ENCODE peak calls at places on chromosome 9, in ten cellular contexts. N is CD8-positive, alpha-beta T cell; J is OCI-LY7; G is fibroblast of the aortic adventitia; X is left ventricle myocardium inferior; W is AG10803; M is Panc1; V is breast epithelium; H is osteocyte; L is H9. I is an unnamed sample.

GRCh38 chr9:72856985-72857631 is 95.7 kb downstream of the ALDH1A1 start:
- DNase-seq in W (peak), L (no peak), J (peak), N (no peak), H (no peak), G (peak), M (no peak), X (no peak), V (no peak), I (peak)

GRCh38 chr9:132590318-132591182 is 8.1 kb downstream of the BARHL1 start:
- DNase-seq in G (no peak), V (no peak), H (no peak), M (no peak), W (no peak), X (no peak), N (no peak), L (no peak), J (no peak), I (peak)

GRCh38 chr9:73426226-73426625 is 274.6 kb downstream of the ANXA1 start:
- DNase-seq in J (no peak), V (no peak), G (no peak), X (no peak), L (no peak), H (no peak), W (no peak), N (no peak), M (no peak), I (no peak)

GRCh38 chr9:78620764-78621163 is 323.8 kb downstream of the PSAT1 start:
- DNase-seq in H (no peak), M (no peak), G (peak), V (no peak), X (no peak), N (no peak), W (peak), J (no peak), L (no peak), I (no peak)

GRCh38 chr9:99130069-99130468 is 25.2 kb downstream of the TGFBR1 start:
- DNase-seq in G (no peak), X (no peak), H (no peak), L (no peak), M (no peak), V (no peak), W (no peak), N (no peak), J (peak), I (peak)

GRCh38 chr9:124770359-124771020 is 621 bp downstream of the NR6A1 start:
- DNase-seq in M (no peak), J (peak), L (no peak), V (no peak), W (no peak), H (peak), X (no peak), N (no peak), G (no peak), I (peak)

GRCh38 chr9:109097156-109097555 is 22.6 kb downstream of the TMEM245 start:
- DNase-seq in V (no peak), W (no peak), L (no peak), M (no peak), J (no peak), H (no peak), G (no peak), N (no peak), X (no peak), I (no peak)

GRCh38 chr9:129677456-129677855 is 12.0 kb downstream of the PRRX2 start:
- DNase-seq in J (no peak), H (peak), N (no peak), M (no peak), L (no peak), G (no peak), W (peak), V (no peak), X (no peak), I (no peak)

GRCh38 chr9:111896942-111897830 is 572 bp downstream of the UGCG start:
- DNase-seq in H (peak), W (peak), M (no peak), X (peak), L (peak), N (no peak), G (peak), J (no peak), V (peak), I (peak)

GRCh38 chr9:130662927-130663257 is 1.5 kb upstream of the PRDM12 start:
- DNase-seq in G (no peak), V (no peak), L (peak), X (no peak), M (no peak), W (no peak), J (no peak), N (no peak), H (no peak), I (no peak)

GRCh38 chr9:107333363-107333762 is 50.3 kb downstream of the RAD23B start:
- DNase-seq in L (no peak), G (no peak), V (no peak), J (no peak), N (no peak), H (no peak), X (no peak), W (no peak), M (no peak), I (no peak)

GRCh38 chr9:69107801-69108200 is 66.3 kb upstream of the TJP2 start:
- DNase-seq in W (no peak), M (no peak), J (no peak), V (no peak), X (no peak), L (no peak), N (no peak), H (no peak), G (peak), I (no peak)

GRCh38 chr9:133533878-133534277 is 626 bp upstream of the ADAMTSL2 start:
- DNase-seq in W (peak), H (no peak), V (no peak), M (no peak), J (no peak), G (peak), L (no peak), N (no peak), X (no peak), I (no peak)

GRCh38 chr9:37760416-37761165 is 7.0 kb downstream of the TRMT10B start:
- DNase-seq in J (no peak), X (no peak), L (no peak), V (no peak), M (no peak), N (no peak), W (peak), G (peak), H (no peak), I (no peak)

GRCh38 chr9:81534138-81534865 is 155.0 kb downstream of the TLE1 start:
- DNase-seq in X (no peak), M (no peak), N (no peak), L (no peak), J (no peak), H (no peak), G (no peak), W (no peak), V (no peak), I (no peak)

GRCh38 chr9:105338308-105338707 is 93.9 kb downstream of the SLC44A1 start:
- DNase-seq in X (no peak), G (no peak), J (no peak), V (no peak), M (no peak), W (no peak), L (no peak), H (no peak), N (no peak), I (no peak)

GRCh38 chr9:89234636-89235035 is 56.0 kb upstream of the SHC3 start:
- DNase-seq in W (no peak), G (peak), X (no peak), L (peak), J (no peak), V (no peak), H (no peak), M (no peak), N (no peak), I (peak)

GRCh38 chr9:137237759-137238726 is 3.0 kb upstream of the TUBB4B start:
- DNase-seq in X (no peak), N (no peak), G (no peak), H (no peak), L (no peak), W (no peak), J (no peak), V (peak), M (no peak), I (no peak)

GRCh38 chr9:137970686-137971476 is 93.3 kb downstream of the CACNA1B start:
- DNase-seq in L (no peak), N (peak), M (no peak), X (no peak), H (peak), W (no peak), G (no peak), J (no peak), V (peak), I (no peak)

GRCh38 chr9:15277400-15278137 is 29.4 kb downstream of the TTC39B start:
- DNase-seq in V (no peak), J (peak), X (no peak), H (no peak), M (no peak), G (peak), L (no peak), W (peak), N (no peak), I (peak)

GRCh38 chr9:81499021-81499454 is 190.3 kb downstream of the TLE1 start:
- DNase-seq in N (no peak), M (no peak), J (no peak), L (no peak), W (peak), V (no peak), G (peak), H (no peak), X (no peak), I (no peak)

GRCh38 chr9:3758816-3759576 is 233.2 kb upstream of the RFX3 start:
- DNase-seq in L (no peak), M (no peak), J (no peak), H (no peak), G (no peak), X (no peak), N (no peak), W (peak), V (no peak), I (no peak)

GRCh38 chr9:135971892-135972291 is 10.7 kb upstream of the UBAC1 start:
- DNase-seq in V (peak), N (no peak), G (no peak), H (no peak), X (no peak), M (no peak), J (peak), W (no peak), L (peak), I (peak)

GRCh38 chr9:116901260-116901659 is 214.2 kb downstream of the TRIM32 start:
- DNase-seq in M (no peak), X (no peak), V (no peak), H (no peak), L (no peak), J (no peak), G (no peak), W (peak), N (no peak), I (no peak)

GRCh38 chr9:9790216-9790872 is 822.5 kb downstream of the PTPRD start:
- DNase-seq in N (no peak), W (no peak), G (peak), M (peak), X (no peak), H (no peak), J (peak), L (no peak), V (no peak), I (peak)

GRCh38 chr9:134442486-134443168 is 116.4 kb downstream of the RXRA start:
- DNase-seq in H (no peak), G (peak), W (peak), N (no peak), X (no peak), L (no peak), V (no peak), M (no peak), J (no peak), I (no peak)

GRCh38 chr9:105392531-105392930 is 55.3 kb upstream of the FSD1L start:
- DNase-seq in L (no peak), G (no peak), H (no peak), N (no peak), V (no peak), X (no peak), J (no peak), M (no peak), W (no peak), I (no peak)

GRCh38 chr9:129597355-129598088 is 23.4 kb downstream of the C9orf50 start:
- DNase-seq in G (peak), J (no peak), N (peak), V (peak), H (no peak), X (peak), W (peak), L (peak), M (no peak), I (peak)

GRCh38 chr9:110578896-110579752 is at the start of gene SVEP1:
- DNase-seq in M (no peak), V (no peak), X (peak), W (peak), N (no peak), H (no peak), J (no peak), G (peak), L (peak), I (peak)

DNA sequence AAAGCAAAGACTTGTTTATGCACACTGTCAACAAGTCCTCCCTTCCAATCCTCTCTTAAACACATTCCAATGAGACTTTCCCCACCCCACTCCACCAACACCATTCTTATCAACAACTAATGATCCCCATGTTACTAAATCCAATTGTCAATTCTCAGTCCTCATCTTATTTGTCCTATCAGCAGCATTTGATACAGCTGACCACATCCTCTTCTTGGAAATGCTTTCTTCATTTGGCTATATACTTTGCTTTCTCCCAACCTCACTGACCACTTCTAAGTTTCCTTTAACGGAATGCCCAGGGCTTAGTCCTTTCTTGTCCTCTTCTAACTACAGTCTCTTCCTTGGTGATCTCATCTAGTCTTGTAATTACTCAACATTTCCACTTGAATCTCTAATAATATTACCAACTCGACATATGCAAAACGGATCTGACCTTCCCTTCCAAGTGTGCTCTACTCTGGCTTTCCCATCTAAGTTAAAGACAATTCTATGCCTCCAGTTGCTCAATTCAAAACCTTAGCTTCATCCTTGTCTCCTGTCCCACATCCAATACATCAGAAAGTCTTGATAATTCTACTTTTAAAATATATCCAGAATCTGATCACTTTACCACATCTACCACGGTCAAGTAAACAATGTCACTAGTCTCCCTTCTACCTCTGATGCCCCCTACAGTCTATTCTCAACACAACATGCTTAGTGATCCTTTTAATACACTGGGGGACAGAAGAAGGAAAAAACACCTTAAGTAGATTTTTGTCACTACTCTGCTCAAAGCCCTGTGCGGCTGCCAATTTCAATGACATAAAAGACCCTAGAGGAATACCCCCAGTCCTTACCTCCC is 25.5 kb downstream of the AGTPBP1 start:
- DNase-seq in J (peak), G (no peak), X (no peak), V (no peak), M (no peak), W (no peak), H (no peak), L (no peak), N (no peak), I (peak)
- TF ChIP-seq CTCF in J (peak), G (no peak), X (peak), V (no peak), M (peak), W (no peak), H (peak), L (peak), N (no peak), I (peak)

GRCh38 chr9:120737411-120737810 is 23.1 kb upstream of the MEGF9 start:
- DNase-seq in W (no peak), V (no peak), G (no peak), X (no peak), N (no peak), M (no peak), J (no peak), H (no peak), L (no peak), I (no peak)

GRCh38 chr9:120733190-120733589 is 18.9 kb upstream of the MEGF9 start:
- DNase-seq in W (peak), M (no peak), J (no peak), N (no peak), L (no peak), X (peak), G (peak), V (no peak), H (no peak), I (no peak)

GRCh38 chr9:120734607-120735006 is 20.3 kb upstream of the MEGF9 start:
- DNase-seq in X (no peak), L (no peak), G (no peak), W (no peak), H (no peak), M (no peak), N (no peak), J (no peak), V (no peak), I (no peak)

GRCh38 chr9:120735415-120736126 is 21.3 kb upstream of the MEGF9 start:
- DNase-seq in L (no peak), J (peak), H (no peak), V (no peak), X (no peak), G (peak), W (peak), M (no peak), N (no peak), I (no peak)

DNA sequence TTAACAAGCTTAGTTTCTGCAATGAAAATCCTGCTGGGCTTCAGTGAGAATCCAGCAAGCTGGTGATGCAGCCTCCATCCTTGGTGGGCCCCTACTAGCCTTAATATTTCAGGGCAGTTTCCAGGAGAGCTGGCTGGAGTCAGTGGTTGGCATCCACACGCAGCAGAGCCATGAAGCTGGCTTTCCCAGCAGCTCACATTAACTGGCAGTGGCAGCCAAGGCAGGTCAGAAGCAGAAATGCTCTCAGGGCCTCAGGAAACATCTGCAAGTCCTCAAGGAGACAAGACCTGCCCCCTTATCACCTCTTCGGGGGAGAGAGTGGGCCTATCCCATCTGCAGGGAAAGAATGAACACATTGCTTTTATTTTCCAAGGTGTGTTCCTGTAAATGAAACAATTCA is 20.7 kb upstream of the MEGF9 start:
- DNase-seq in W (no peak), G (peak), X (no peak), M (no peak), N (no peak), H (no peak), L (no peak), J (no peak), V (no peak), I (no peak)
- TF ChIP-seq CTCF in W (no peak), G (no peak), X (no peak), M (no peak), N (no peak), H (no peak), L (no peak), J (no peak), V (no peak), I (no peak)

GRCh38 chr9:34810187-34810524 is 100.2 kb upstream of the CCL21 start:
- DNase-seq in V (no peak), W (no peak), G (no peak), L (no peak), X (no peak), N (no peak), M (no peak), H (no peak), J (no peak), I (no peak)

GRCh38 chr9:34809504-34810186 is 99.7 kb upstream of the CCL21 start:
- DNase-seq in H (no peak), N (no peak), X (no peak), M (no peak), W (no peak), V (no peak), J (no peak), L (peak), G (peak), I (no peak)
- TF ChIP-seq CTCF in H (peak), N (no peak), X (peak), M (no peak), W (peak), V (no peak), J (no peak), L (peak), G (peak), I (no peak)

GRCh38 chr9:76764138-76764537 is at the start of gene PCA3:
- DNase-seq in N (no peak), G (no peak), W (no peak), X (no peak), V (no peak), H (no peak), J (no peak), L (no peak), M (no peak), I (no peak)

GRCh38 chr9:76757274-76757673 is 7.0 kb upstream of the PCA3 start:
- DNase-seq in W (no peak), L (no peak), M (no peak), V (no peak), N (no peak), J (no peak), X (no peak), G (no peak), H (no peak), I (no peak)

GRCh38 chr9:76758476-76758875 is 5.8 kb upstream of the PCA3 start:
- DNase-seq in M (no peak), G (peak), W (no peak), H (no peak), V (no peak), X (no peak), L (no peak), N (no peak), J (no peak), I (no peak)

GRCh38 chr9:76759726-76760125 is 4.5 kb upstream of the PCA3 start:
- DNase-seq in X (no peak), V (no peak), H (no peak), G (no peak), W (no peak), M (no peak), N (no peak), L (no peak), J (peak), I (no peak)

GRCh38 chr9:76761448-76761847 is 2.8 kb upstream of the PCA3 start:
- DNase-seq in N (no peak), H (no peak), G (peak), J (peak), L (no peak), W (peak), M (no peak), V (no peak), X (no peak), I (no peak)
- TF ChIP-seq CTCF in N (no peak), H (peak), G (peak), J (peak), L (peak), W (peak), M (peak), V (no peak), X (peak), I (peak)

DNA sequence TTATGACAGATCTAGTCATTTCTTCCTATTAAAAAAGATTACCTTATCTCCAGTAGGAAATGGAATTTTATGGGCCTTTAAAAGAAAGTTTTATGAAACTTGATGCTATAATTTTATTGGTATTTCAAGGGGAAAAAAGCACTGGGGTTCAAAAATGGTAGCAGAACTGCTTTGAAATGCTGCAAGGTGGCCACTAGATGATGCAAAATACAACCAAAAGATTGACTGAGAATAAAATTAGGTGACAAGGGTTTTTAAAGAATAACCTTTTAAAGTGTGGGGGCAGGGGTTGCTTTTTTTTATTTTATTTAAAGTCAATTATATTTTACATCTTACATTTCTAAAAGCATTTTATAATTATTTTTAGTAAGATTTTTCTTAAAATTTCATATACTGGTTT is 61.7 kb downstream of the KLF9 start:
- DNase-seq in M (no peak), J (no peak), N (no peak), W (peak), G (peak), L (no peak), X (no peak), H (no peak), V (no peak), I (no peak)
- TF ChIP-seq CTCF in M (peak), J (peak), N (peak), W (peak), G (peak), L (peak), X (peak), H (peak), V (peak), I (peak)

GRCh38 chr9:91948423-91949292 is 1.4 kb downstream of the ROR2 start:
- DNase-seq in G (peak), L (peak), M (no peak), V (peak), J (no peak), X (peak), N (no peak), H (peak), W (no peak), I (peak)
- TF ChIP-seq CTCF in G (peak), L (peak), M (peak), V (no peak), J (no peak), X (peak), N (no peak), H (peak), W (no peak), I (no peak)

GRCh38 chr9:2755285-2755684 is 38.0 kb downstream of the KCNV2 start:
- DNase-seq in M (no peak), L (no peak), X (no peak), G (no peak), V (no peak), J (no peak), W (no peak), N (no peak), H (no peak), I (no peak)
- TF ChIP-seq CTCF in M (no peak), L (no peak), X (no peak), G (no peak), V (no peak), J (no peak), W (no peak), N (no peak), H (no peak), I (no peak)

I was measured in GM13976.